ENCODE peak calls at places on chromosome 21, in six cellular contexts. One of them, this sample, is unnamed.
A peak's percentile ranks its signal among the peaks of the same experiment; 100 is the strongest.

GRCh38 chr21:16870116-16870515 is 642.7 kb upstream of the CXADR start:
- DNase-seq in progenitor cell of endocrine pancreas: no peak
- DNase-seq in activated T-helper 2 cell treated with anti-CD3 and anti-CD28 coated beads, Interferon-gamma antibody, Interleukin-2, Interleukin-4, amounts not matched to agents 10 μg/mL and 5 μg/mL and 100 μg/mL, durations not matched to agents 14 hours and 24 hours and 36 hours: no peak
- DNase-seq in CD4-positive, alpha-beta T cell: no peak
- DNase-seq in posterior vena cava: no peak
- DNase-seq in nucleus accumbens: no peak
- DNase-seq in this sample: no peak

GRCh38 chr21:35641271-35642016 is 418.9 kb downstream of the SETD4 start:
- DNase-seq in CD4-positive, alpha-beta T cell: no peak
- DNase-seq in progenitor cell of endocrine pancreas: no peak
- DNase-seq in activated T-helper 2 cell treated with anti-CD3 and anti-CD28 coated beads, Interferon-gamma antibody, Interleukin-2, Interleukin-4, amounts not matched to agents 10 μg/mL and 5 μg/mL and 100 μg/mL, durations not matched to agents 14 hours and 24 hours and 36 hours: no peak
- DNase-seq in posterior vena cava: no peak
- DNase-seq in nucleus accumbens: no peak
- DNase-seq in this sample: no peak

GRCh38 chr21:45857761-45858160 is 123.8 kb upstream of the COL6A1 start:
- DNase-seq in activated T-helper 2 cell treated with anti-CD3 and anti-CD28 coated beads, Interferon-gamma antibody, Interleukin-2, Interleukin-4, amounts not matched to agents 10 μg/mL and 5 μg/mL and 100 μg/mL, durations not matched to agents 14 hours and 24 hours and 36 hours: no peak
- DNase-seq in progenitor cell of endocrine pancreas: no peak
- DNase-seq in nucleus accumbens: no peak
- DNase-seq in posterior vena cava: peak; percentile 42
- DNase-seq in CD4-positive, alpha-beta T cell: no peak
- DNase-seq in this sample: no peak

GRCh38 chr21:31623664-31624063 is 35.8 kb upstream of the SOD1 start:
- DNase-seq in CD4-positive, alpha-beta T cell: no peak
- DNase-seq in nucleus accumbens: no peak
- DNase-seq in activated T-helper 2 cell treated with anti-CD3 and anti-CD28 coated beads, Interferon-gamma antibody, Interleukin-2, Interleukin-4, amounts not matched to agents 10 μg/mL and 5 μg/mL and 100 μg/mL, durations not matched to agents 14 hours and 24 hours and 36 hours: no peak
- DNase-seq in progenitor cell of endocrine pancreas: no peak
- DNase-seq in posterior vena cava: peak; percentile 18
- DNase-seq in this sample: no peak

GRCh38 chr21:42777064-42777756 is 102.1 kb downstream of the WDR4 start:
- DNase-seq in activated T-helper 2 cell treated with anti-CD3 and anti-CD28 coated beads, Interferon-gamma antibody, Interleukin-2, Interleukin-4, amounts not matched to agents 10 μg/mL and 5 μg/mL and 100 μg/mL, durations not matched to agents 14 hours and 24 hours and 36 hours: no peak
- DNase-seq in CD4-positive, alpha-beta T cell: no peak
- DNase-seq in nucleus accumbens: no peak
- DNase-seq in progenitor cell of endocrine pancreas: no peak
- DNase-seq in posterior vena cava: no peak
- DNase-seq in this sample: no peak

GRCh38 chr21:15552914-15553491 is 176.8 kb upstream of the USP25 start:
- DNase-seq in CD4-positive, alpha-beta T cell: no peak
- DNase-seq in posterior vena cava: no peak
- DNase-seq in activated T-helper 2 cell treated with anti-CD3 and anti-CD28 coated beads, Interferon-gamma antibody, Interleukin-2, Interleukin-4, amounts not matched to agents 10 μg/mL and 5 μg/mL and 100 μg/mL, durations not matched to agents 14 hours and 24 hours and 36 hours: no peak
- DNase-seq in progenitor cell of endocrine pancreas: no peak
- DNase-seq in nucleus accumbens: no peak
- DNase-seq in this sample: no peak

GRCh38 chr21:22374218-22374969 is 1376.2 kb downstream of the NCAM2 start:
- DNase-seq in progenitor cell of endocrine pancreas: peak; percentile 35
- DNase-seq in posterior vena cava: no peak
- DNase-seq in activated T-helper 2 cell treated with anti-CD3 and anti-CD28 coated beads, Interferon-gamma antibody, Interleukin-2, Interleukin-4, amounts not matched to agents 10 μg/mL and 5 μg/mL and 100 μg/mL, durations not matched to agents 14 hours and 24 hours and 36 hours: no peak
- DNase-seq in nucleus accumbens: no peak
- DNase-seq in CD4-positive, alpha-beta T cell: no peak
- DNase-seq in this sample: no peak

GRCh38 chr21:43716376-43717165 is 2.4 kb upstream of the PDXK start:
- DNase-seq in activated T-helper 2 cell treated with anti-CD3 and anti-CD28 coated beads, Interferon-gamma antibody, Interleukin-2, Interleukin-4, amounts not matched to agents 10 μg/mL and 5 μg/mL and 100 μg/mL, durations not matched to agents 14 hours and 24 hours and 36 hours: no peak
- DNase-seq in progenitor cell of endocrine pancreas: no peak
- DNase-seq in nucleus accumbens: no peak
- DNase-seq in posterior vena cava: no peak
- DNase-seq in CD4-positive, alpha-beta T cell: no peak
- DNase-seq in this sample: no peak

GRCh38 chr21:34744801-34745200 is 76.0 kb downstream of the CLIC6 start:
- DNase-seq in posterior vena cava: no peak
- DNase-seq in progenitor cell of endocrine pancreas: no peak
- DNase-seq in nucleus accumbens: no peak
- DNase-seq in CD4-positive, alpha-beta T cell: no peak
- DNase-seq in activated T-helper 2 cell treated with anti-CD3 and anti-CD28 coated beads, Interferon-gamma antibody, Interleukin-2, Interleukin-4, amounts not matched to agents 10 μg/mL and 5 μg/mL and 100 μg/mL, durations not matched to agents 14 hours and 24 hours and 36 hours: no peak
- DNase-seq in this sample: no peak